ENCODE peak calls at places on chromosome 4, in nine cellular contexts. X, D, R, Z, O, A, C, N and H are unnamed samples.

GRCh38 chr4:142615324-142615665 is 230.8 kb downstream of the INPP4B start:
- DNase-seq in X (no peak), D (no peak), R (no peak), Z (no peak), O (no peak), A (no peak), C (no peak), N (no peak), H (no peak)

GRCh38 chr4:73187325-73187724 is 71.3 kb downstream of the ANKRD17 start:
- DNase-seq in X (no peak), D (no peak), R (no peak), Z (no peak), O (no peak), A (no peak), C (no peak), N (no peak), H (no peak)

GRCh38 chr4:3517731-3518510 is 14.3 kb downstream of the LRPAP1 start:
- DNase-seq in X (peak), D (no peak), R (no peak), Z (peak), O (peak), A (no peak), C (no peak), N (no peak), H (no peak)

GRCh38 chr4:151147000-151147399 is 47.6 kb downstream of the RPS3A start:
- DNase-seq in X (no peak), D (no peak), R (no peak), Z (no peak), O (no peak), A (no peak), C (no peak), N (no peak), H (no peak)

GRCh38 chr4:89110986-89111832 is at the start of gene TIGD2:
- DNase-seq in X (peak), D (no peak), R (peak), Z (peak), O (peak), A (peak), C (peak), N (peak), H (peak)

GRCh38 chr4:75142377-75142776 is 209.5 kb downstream of the PARM1 start:
- DNase-seq in X (no peak), D (no peak), R (no peak), Z (no peak), O (no peak), A (no peak), C (no peak), N (no peak), H (no peak)

GRCh38 chr4:145840162-145840768 is 98.4 kb downstream of the ZNF827 start:
- DNase-seq in X (no peak), D (peak), R (no peak), Z (no peak), O (no peak), A (no peak), C (peak), N (peak), H (no peak)

GRCh38 chr4:100799767-100800539 is 282.1 kb upstream of the EMCN start:
- DNase-seq in X (no peak), D (no peak), R (no peak), Z (no peak), O (no peak), A (no peak), C (no peak), N (no peak), H (no peak)

GRCh38 chr4:107034091-107034698 is 1.9 kb downstream of the DKK2 start:
- DNase-seq in X (no peak), D (no peak), R (no peak), Z (peak), O (peak), A (no peak), C (no peak), N (peak), H (peak)

GRCh38 chr4:118221193-118221800 is 131.5 kb downstream of the PRSS12 start:
- DNase-seq in X (no peak), D (no peak), R (no peak), Z (no peak), O (no peak), A (no peak), C (no peak), N (no peak), H (no peak)

GRCh38 chr4:112853662-112854256 is 195.7 kb upstream of the ANK2 start:
- DNase-seq in X (no peak), D (no peak), R (no peak), Z (no peak), O (no peak), A (no peak), C (no peak), N (no peak), H (no peak)

GRCh38 chr4:169229571-169230028 is 41.2 kb downstream of the SH3RF1 start:
- DNase-seq in X (no peak), D (peak), R (no peak), Z (no peak), O (peak), A (no peak), C (peak), N (no peak), H (no peak)

GRCh38 chr4:5676763-5677162 is 31.6 kb downstream of the EVC2 start:
- DNase-seq in X (no peak), D (no peak), R (no peak), Z (no peak), O (no peak), A (no peak), C (no peak), N (no peak), H (no peak)

GRCh38 chr4:169070895-169071218 is 60.8 kb upstream of the CBR4 start:
- DNase-seq in X (no peak), D (no peak), R (no peak), Z (no peak), O (no peak), A (no peak), C (no peak), N (no peak), H (no peak)

GRCh38 chr4:38185406-38185805 is 225.2 kb downstream of the PTTG2 start:
- DNase-seq in X (no peak), D (no peak), R (no peak), Z (peak), O (no peak), A (no peak), C (no peak), N (no peak), H (no peak)